ENCODE peak calls at places on chromosome 19, in four cellular contexts. One of them, this sample, is unnamed.

GRCh38 chr19:49362048-49362925 is at the start of gene TEAD2:
- DNase-seq in NCI-H1105 treated with DMSO at 0.1 percent for 48 hours: no peak
- DNase-seq in stimulated activated CD4-positive, alpha-beta T cell treated with anti-CD3 and anti-CD28 coated beads, Interleukin-4, amount 100 ng/mL, for 24 hours: no peak
- DNase-seq in CD4-positive, alpha-beta T cell: no peak
- DNase-seq in this sample: peak

GRCh38 chr19:1438933-1439358 is 750 bp downstream of the RPS15 start:
- DNase-seq in CD4-positive, alpha-beta T cell: no peak
- DNase-seq in NCI-H1105 treated with DMSO at 0.1 percent for 48 hours: no peak
- DNase-seq in stimulated activated CD4-positive, alpha-beta T cell treated with anti-CD3 and anti-CD28 coated beads, Interleukin-4, amount 100 ng/mL, for 24 hours: no peak
- DNase-seq in this sample: no peak

GRCh38 chr19:41376998-41377365 is 649 bp downstream of the TMEM91 start:
- DNase-seq in stimulated activated CD4-positive, alpha-beta T cell treated with anti-CD3 and anti-CD28 coated beads, Interleukin-4, amount 100 ng/mL, for 24 hours: peak
- DNase-seq in NCI-H1105 treated with DMSO at 0.1 percent for 48 hours: no peak
- DNase-seq in CD4-positive, alpha-beta T cell: no peak
- DNase-seq in this sample: no peak

GRCh38 chr19:8561071-8561764 is 16.0 kb downstream of the MYO1F start:
- DNase-seq in stimulated activated CD4-positive, alpha-beta T cell treated with anti-CD3 and anti-CD28 coated beads, Interleukin-4, amount 100 ng/mL, for 24 hours: no peak
- DNase-seq in CD4-positive, alpha-beta T cell: no peak
- DNase-seq in NCI-H1105 treated with DMSO at 0.1 percent for 48 hours: no peak
- DNase-seq in this sample: no peak

GRCh38 chr19:4375164-4375619 is 25.2 kb downstream of the SH3GL1 start:
- DNase-seq in CD4-positive, alpha-beta T cell: no peak
- DNase-seq in stimulated activated CD4-positive, alpha-beta T cell treated with anti-CD3 and anti-CD28 coated beads, Interleukin-4, amount 100 ng/mL, for 24 hours: no peak
- DNase-seq in NCI-H1105 treated with DMSO at 0.1 percent for 48 hours: no peak
- DNase-seq in this sample: no peak

GRCh38 chr19:2391118-2391725 is 31.2 kb downstream of the TMPRSS9 start:
- DNase-seq in CD4-positive, alpha-beta T cell: peak
- DNase-seq in stimulated activated CD4-positive, alpha-beta T cell treated with anti-CD3 and anti-CD28 coated beads, Interleukin-4, amount 100 ng/mL, for 24 hours: peak
- DNase-seq in NCI-H1105 treated with DMSO at 0.1 percent for 48 hours: peak
- DNase-seq in this sample: no peak

GRCh38 chr19:48659768-48660167 is 13.0 kb downstream of the NTN5 start:
- DNase-seq in stimulated activated CD4-positive, alpha-beta T cell treated with anti-CD3 and anti-CD28 coated beads, Interleukin-4, amount 100 ng/mL, for 24 hours: no peak
- DNase-seq in CD4-positive, alpha-beta T cell: no peak
- DNase-seq in NCI-H1105 treated with DMSO at 0.1 percent for 48 hours: no peak
- DNase-seq in this sample: no peak

GRCh38 chr19:46408611-46409039 is 4.7 kb downstream of the CCDC8 start:
- DNase-seq in stimulated activated CD4-positive, alpha-beta T cell treated with anti-CD3 and anti-CD28 coated beads, Interleukin-4, amount 100 ng/mL, for 24 hours: no peak
- DNase-seq in NCI-H1105 treated with DMSO at 0.1 percent for 48 hours: no peak
- DNase-seq in CD4-positive, alpha-beta T cell: no peak
- DNase-seq in this sample: peak

GRCh38 chr19:51501594-51502263 is at the start of gene SIGLEC12:
- DNase-seq in NCI-H1105 treated with DMSO at 0.1 percent for 48 hours: no peak
- DNase-seq in stimulated activated CD4-positive, alpha-beta T cell treated with anti-CD3 and anti-CD28 coated beads, Interleukin-4, amount 100 ng/mL, for 24 hours: peak
- DNase-seq in CD4-positive, alpha-beta T cell: no peak
- DNase-seq in this sample: no peak

GRCh38 chr19:10830941-10831779 is 4.9 kb downstream of the TMED1 start:
- DNase-seq in stimulated activated CD4-positive, alpha-beta T cell treated with anti-CD3 and anti-CD28 coated beads, Interleukin-4, amount 100 ng/mL, for 24 hours: no peak
- DNase-seq in NCI-H1105 treated with DMSO at 0.1 percent for 48 hours: no peak
- DNase-seq in CD4-positive, alpha-beta T cell: no peak
- DNase-seq in this sample: no peak

GRCh38 chr19:5567971-5568407 is 236 bp upstream of the TINCR start:
- DNase-seq in NCI-H1105 treated with DMSO at 0.1 percent for 48 hours: no peak
- DNase-seq in CD4-positive, alpha-beta T cell: no peak
- DNase-seq in stimulated activated CD4-positive, alpha-beta T cell treated with anti-CD3 and anti-CD28 coated beads, Interleukin-4, amount 100 ng/mL, for 24 hours: no peak
- DNase-seq in this sample: no peak

GRCh38 chr19:54444737-54445136 is 4.3 kb upstream of the LENG8 start:
- DNase-seq in CD4-positive, alpha-beta T cell: no peak
- DNase-seq in stimulated activated CD4-positive, alpha-beta T cell treated with anti-CD3 and anti-CD28 coated beads, Interleukin-4, amount 100 ng/mL, for 24 hours: no peak
- DNase-seq in NCI-H1105 treated with DMSO at 0.1 percent for 48 hours: no peak
- DNase-seq in this sample: no peak

GRCh38 chr19:40614595-40615411 is 13.6 kb downstream of the LTBP4 start:
- DNase-seq in CD4-positive, alpha-beta T cell: peak
- DNase-seq in NCI-H1105 treated with DMSO at 0.1 percent for 48 hours: peak
- DNase-seq in stimulated activated CD4-positive, alpha-beta T cell treated with anti-CD3 and anti-CD28 coated beads, Interleukin-4, amount 100 ng/mL, for 24 hours: peak
- DNase-seq in this sample: peak

GRCh38 chr19:46350029-46350757 is 3.3 kb downstream of the PPP5C start:
- DNase-seq in stimulated activated CD4-positive, alpha-beta T cell treated with anti-CD3 and anti-CD28 coated beads, Interleukin-4, amount 100 ng/mL, for 24 hours: peak
- DNase-seq in NCI-H1105 treated with DMSO at 0.1 percent for 48 hours: no peak
- DNase-seq in CD4-positive, alpha-beta T cell: no peak
- DNase-seq in this sample: no peak

GRCh38 chr19:55156202-55157063 is 1.1 kb downstream of the TNNI3 start:
- DNase-seq in CD4-positive, alpha-beta T cell: peak
- DNase-seq in NCI-H1105 treated with DMSO at 0.1 percent for 48 hours: peak
- DNase-seq in stimulated activated CD4-positive, alpha-beta T cell treated with anti-CD3 and anti-CD28 coated beads, Interleukin-4, amount 100 ng/mL, for 24 hours: no peak
- DNase-seq in this sample: no peak

GRCh38 chr19:10863107-10863700 is 8.1 kb upstream of the CARM1 start:
- DNase-seq in stimulated activated CD4-positive, alpha-beta T cell treated with anti-CD3 and anti-CD28 coated beads, Interleukin-4, amount 100 ng/mL, for 24 hours: no peak
- DNase-seq in NCI-H1105 treated with DMSO at 0.1 percent for 48 hours: no peak
- DNase-seq in CD4-positive, alpha-beta T cell: no peak
- DNase-seq in this sample: peak

GRCh38 chr19:1767464-1767933 is 14.2 kb downstream of the ONECUT3 start:
- DNase-seq in CD4-positive, alpha-beta T cell: peak
- DNase-seq in stimulated activated CD4-positive, alpha-beta T cell treated with anti-CD3 and anti-CD28 coated beads, Interleukin-4, amount 100 ng/mL, for 24 hours: peak
- DNase-seq in NCI-H1105 treated with DMSO at 0.1 percent for 48 hours: peak
- DNase-seq in this sample: peak

GRCh38 chr19:52923782-52924593 is 760 bp upstream of the ZNF888 start:
- DNase-seq in NCI-H1105 treated with DMSO at 0.1 percent for 48 hours: no peak
- DNase-seq in CD4-positive, alpha-beta T cell: no peak
- DNase-seq in stimulated activated CD4-positive, alpha-beta T cell treated with anti-CD3 and anti-CD28 coated beads, Interleukin-4, amount 100 ng/mL, for 24 hours: no peak
- DNase-seq in this sample: peak

GRCh38 chr19:49133621-49134454 is 14.5 kb downstream of the PPFIA3 start:
- DNase-seq in stimulated activated CD4-positive, alpha-beta T cell treated with anti-CD3 and anti-CD28 coated beads, Interleukin-4, amount 100 ng/mL, for 24 hours: peak
- DNase-seq in NCI-H1105 treated with DMSO at 0.1 percent for 48 hours: peak
- DNase-seq in CD4-positive, alpha-beta T cell: peak
- DNase-seq in this sample: peak

GRCh38 chr19:1313695-1314613 is 28.3 kb downstream of the EFNA2 start:
- DNase-seq in NCI-H1105 treated with DMSO at 0.1 percent for 48 hours: no peak
- DNase-seq in CD4-positive, alpha-beta T cell: no peak
- DNase-seq in stimulated activated CD4-positive, alpha-beta T cell treated with anti-CD3 and anti-CD28 coated beads, Interleukin-4, amount 100 ng/mL, for 24 hours: no peak
- DNase-seq in this sample: no peak

GRCh38 chr19:42251572-42251990 is 3.3 kb downstream of the ERF start:
- DNase-seq in NCI-H1105 treated with DMSO at 0.1 percent for 48 hours: no peak
- DNase-seq in CD4-positive, alpha-beta T cell: no peak
- DNase-seq in stimulated activated CD4-positive, alpha-beta T cell treated with anti-CD3 and anti-CD28 coated beads, Interleukin-4, amount 100 ng/mL, for 24 hours: no peak
- DNase-seq in this sample: no peak

GRCh38 chr19:19010551-19010950 is 22.8 kb downstream of the SUGP2 start:
- DNase-seq in CD4-positive, alpha-beta T cell: no peak
- DNase-seq in stimulated activated CD4-positive, alpha-beta T cell treated with anti-CD3 and anti-CD28 coated beads, Interleukin-4, amount 100 ng/mL, for 24 hours: no peak
- DNase-seq in NCI-H1105 treated with DMSO at 0.1 percent for 48 hours: no peak
- DNase-seq in this sample: no peak

GRCh38 chr19:15476334-15476733 is 3.0 kb downstream of the PGLYRP2 start:
- DNase-seq in CD4-positive, alpha-beta T cell: no peak
- DNase-seq in NCI-H1105 treated with DMSO at 0.1 percent for 48 hours: no peak
- DNase-seq in stimulated activated CD4-positive, alpha-beta T cell treated with anti-CD3 and anti-CD28 coated beads, Interleukin-4, amount 100 ng/mL, for 24 hours: no peak
- DNase-seq in this sample: no peak

GRCh38 chr19:33456845-33457220 is 64.8 kb downstream of the PEPD start:
- DNase-seq in NCI-H1105 treated with DMSO at 0.1 percent for 48 hours: no peak
- DNase-seq in CD4-positive, alpha-beta T cell: no peak
- DNase-seq in stimulated activated CD4-positive, alpha-beta T cell treated with anti-CD3 and anti-CD28 coated beads, Interleukin-4, amount 100 ng/mL, for 24 hours: no peak
- DNase-seq in this sample: no peak

GRCh38 chr19:10690351-10690781 is 10.9 kb upstream of the QTRT1 start:
- DNase-seq in CD4-positive, alpha-beta T cell: no peak
- DNase-seq in stimulated activated CD4-positive, alpha-beta T cell treated with anti-CD3 and anti-CD28 coated beads, Interleukin-4, amount 100 ng/mL, for 24 hours: no peak
- DNase-seq in NCI-H1105 treated with DMSO at 0.1 percent for 48 hours: no peak
- DNase-seq in this sample: no peak

GRCh38 chr19:16394681-16395375 is 70.2 kb downstream of the KLF2 start:
- DNase-seq in stimulated activated CD4-positive, alpha-beta T cell treated with anti-CD3 and anti-CD28 coated beads, Interleukin-4, amount 100 ng/mL, for 24 hours: no peak
- DNase-seq in CD4-positive, alpha-beta T cell: no peak
- DNase-seq in NCI-H1105 treated with DMSO at 0.1 percent for 48 hours: no peak
- DNase-seq in this sample: no peak

GRCh38 chr19:45303269-45304060 is 19.2 kb downstream of the CKM start:
- DNase-seq in CD4-positive, alpha-beta T cell: no peak
- DNase-seq in NCI-H1105 treated with DMSO at 0.1 percent for 48 hours: no peak
- DNase-seq in stimulated activated CD4-positive, alpha-beta T cell treated with anti-CD3 and anti-CD28 coated beads, Interleukin-4, amount 100 ng/mL, for 24 hours: no peak
- DNase-seq in this sample: no peak

This sample was measured in uterus.